ENCODE peak calls at places on chromosomes 1 and 21, in five cellular contexts. C is astrocyte of the spinal cord, R is tibial artery, D is AG10803, E is spleen. B is an unnamed sample.

GRCh38 chr1:53639251-53639721 is 99.7 kb downstream of the GLIS1 start:
- DNase-seq in C (peak), R (peak), D (peak), E (peak), B (peak)

GRCh38 chr1:178371236-178371635 is 125.5 kb downstream of the CLEC20A start:
- DNase-seq in C (peak), R (peak), D (peak), E (no peak), B (peak)

GRCh38 chr1:171664976-171665375 is 12.5 kb upstream of the MYOC start:
- DNase-seq in C (no peak), R (no peak), D (peak), E (no peak), B (peak)

GRCh38 chr1:155037043-155037442 is 3.4 kb downstream of the DCST1 start:
- DNase-seq in C (no peak), R (no peak), D (no peak), E (no peak), B (no peak)

GRCh38 chr1:88877382-88877825 is 14.0 kb downstream of the GTF2B start:
- DNase-seq in C (peak), R (no peak), D (peak), E (no peak), B (peak)

GRCh38 chr1:27496604-27497155 is 6.7 kb upstream of the WASF2 start:
- DNase-seq in C (no peak), R (no peak), D (peak), E (no peak), B (peak)

GRCh38 chr1:161747789-161748188 is 1.8 kb upstream of the DUSP12 start:
- DNase-seq in C (no peak), R (no peak), D (no peak), E (no peak), B (no peak)

GRCh38 chr1:171645553-171646336 is 6.7 kb downstream of the MYOC start:
- DNase-seq in C (peak), R (peak), D (peak), E (no peak), B (peak)

GRCh38 chr1:206094024-206094423 is 23.2 kb downstream of the AVPR1B start:
- DNase-seq in C (no peak), R (no peak), D (no peak), E (no peak), B (no peak)

GRCh38 chr1:101137144-101138126 is 99.4 kb upstream of the S1PR1 start:
- DNase-seq in C (peak), R (no peak), D (peak), E (no peak), B (peak)

GRCh38 chr1:154863702-154864174 is 6.3 kb downstream of the KCNN3 start:
- DNase-seq in C (peak), R (no peak), D (peak), E (no peak), B (no peak)

DNA sequence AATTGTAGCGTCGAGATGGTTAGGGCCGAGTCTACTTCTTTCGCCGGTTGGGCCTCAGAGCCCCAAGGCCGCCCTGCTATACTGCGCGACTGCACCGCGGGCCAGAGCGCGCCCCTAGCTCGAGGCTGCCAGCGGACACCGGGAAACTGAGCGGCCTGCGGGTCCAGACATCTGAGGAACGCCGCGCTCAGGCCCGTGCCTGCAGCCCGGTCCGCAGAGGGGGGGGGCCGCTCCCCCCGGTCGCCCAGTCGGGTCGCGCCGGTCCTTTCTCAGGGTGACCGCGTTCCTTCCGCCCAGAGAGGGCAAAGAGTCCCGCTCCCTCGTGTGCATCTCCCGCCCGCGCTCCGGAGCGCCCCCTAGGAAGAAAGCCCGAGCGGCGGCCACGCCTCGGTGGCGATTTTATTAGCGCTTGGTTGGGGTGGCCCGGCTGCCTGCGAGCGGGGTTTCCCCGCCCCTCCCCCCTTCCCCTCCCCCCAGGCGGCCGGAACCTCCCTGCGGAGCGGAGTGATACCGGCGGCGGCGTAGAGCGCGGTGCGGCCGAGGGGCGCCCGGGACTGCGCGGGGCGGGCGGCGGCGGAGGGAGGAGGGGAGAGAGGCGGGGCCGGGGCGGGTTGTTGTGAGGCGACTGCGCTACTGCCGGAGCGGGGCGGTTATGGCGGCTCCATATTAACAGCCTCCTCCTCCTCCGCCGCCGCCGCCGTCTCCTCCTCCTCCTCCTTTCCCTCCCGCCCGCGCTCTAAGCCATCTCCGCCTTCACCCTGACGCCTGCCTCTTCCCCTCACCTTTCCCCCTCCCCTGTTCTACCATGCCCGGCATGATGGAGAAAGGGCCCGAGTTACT is at the start of gene RCOR3:
- DNase-seq in C (peak), R (peak), D (peak), E (peak), B (peak)
- TF ChIP-seq CTCF in C (peak), R (peak), D (peak), E (peak), B (peak)

DNA sequence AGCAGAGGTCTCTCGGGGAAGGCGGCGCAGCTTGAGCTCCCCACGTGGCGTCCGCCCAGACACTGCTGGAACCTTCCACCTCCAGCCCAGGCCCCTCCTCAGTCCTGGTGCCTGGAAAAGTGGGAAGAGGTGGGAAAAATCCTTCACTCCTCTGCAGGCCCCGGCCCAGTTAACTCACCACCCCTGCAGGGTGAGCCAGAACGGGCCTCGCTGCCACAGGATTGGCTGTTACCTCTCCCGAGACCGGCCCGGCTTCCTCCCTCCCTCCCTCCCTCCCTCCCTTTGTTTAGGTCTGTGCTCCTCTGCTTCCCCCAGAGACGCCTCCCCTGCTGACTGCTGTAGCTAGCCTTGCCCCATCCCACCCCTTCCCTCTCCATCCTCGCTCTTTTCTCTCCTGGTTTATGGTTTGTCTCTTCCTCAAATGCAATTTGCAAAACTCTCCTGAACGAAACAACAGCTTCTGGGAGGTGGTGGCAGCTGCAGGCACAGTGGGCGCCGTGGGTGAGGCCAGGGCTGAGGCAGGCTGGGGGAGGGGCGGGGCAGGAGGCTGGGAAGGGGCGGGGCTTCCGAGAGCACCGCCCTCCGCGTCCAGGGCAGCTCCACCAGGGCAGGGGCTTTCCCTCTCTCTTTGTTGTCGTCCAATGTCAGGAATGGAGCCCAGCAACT is 6.5 kb downstream of the CAPN9 start:
- DNase-seq in C (peak), R (no peak), D (no peak), E (peak), B (no peak)
- H3K4me3 ChIP-seq in C (no peak), R (peak), D (no peak), E (no peak), B (no peak)

DNA sequence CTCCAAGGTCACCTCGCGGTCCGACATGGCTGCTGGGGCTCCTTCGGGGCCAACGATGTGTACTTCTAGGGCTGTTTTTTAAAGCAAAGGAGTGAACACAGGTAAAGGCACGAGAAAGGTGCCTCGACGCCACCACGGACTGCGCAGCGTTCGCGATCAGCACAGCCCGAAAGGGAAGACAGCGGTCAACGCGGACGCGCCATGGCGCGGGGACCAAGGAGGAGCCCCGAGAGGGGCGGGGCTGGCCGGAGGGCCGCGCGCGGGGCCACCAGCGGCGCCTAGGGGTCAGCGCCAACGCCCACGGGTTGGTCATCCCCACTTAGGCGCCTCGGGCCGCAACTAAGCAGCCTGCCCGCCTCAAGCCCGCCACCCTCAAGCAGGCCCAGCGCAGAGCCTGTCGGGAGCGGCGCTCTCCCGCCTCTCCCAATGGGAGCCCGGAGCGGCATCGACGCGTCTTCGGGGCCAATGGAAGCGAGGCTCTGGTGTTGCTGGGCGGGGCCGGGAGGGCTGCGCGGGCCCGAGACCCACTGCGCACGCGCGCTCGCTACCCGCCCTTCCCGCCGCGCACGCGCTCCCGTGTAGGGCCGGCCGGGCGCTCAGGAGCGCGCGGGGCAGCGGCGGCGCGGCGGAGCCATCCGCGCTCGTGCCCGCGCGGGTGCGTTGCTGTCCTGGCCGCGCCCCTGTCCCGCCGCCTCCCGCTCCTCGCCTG is at the start of gene DIP2A:
- DNase-seq in C (peak), R (peak), D (peak), E (peak), B (peak)
- TF ChIP-seq CTCF in C (no peak), R (no peak), D (no peak), E (peak), B (no peak)

DNA sequence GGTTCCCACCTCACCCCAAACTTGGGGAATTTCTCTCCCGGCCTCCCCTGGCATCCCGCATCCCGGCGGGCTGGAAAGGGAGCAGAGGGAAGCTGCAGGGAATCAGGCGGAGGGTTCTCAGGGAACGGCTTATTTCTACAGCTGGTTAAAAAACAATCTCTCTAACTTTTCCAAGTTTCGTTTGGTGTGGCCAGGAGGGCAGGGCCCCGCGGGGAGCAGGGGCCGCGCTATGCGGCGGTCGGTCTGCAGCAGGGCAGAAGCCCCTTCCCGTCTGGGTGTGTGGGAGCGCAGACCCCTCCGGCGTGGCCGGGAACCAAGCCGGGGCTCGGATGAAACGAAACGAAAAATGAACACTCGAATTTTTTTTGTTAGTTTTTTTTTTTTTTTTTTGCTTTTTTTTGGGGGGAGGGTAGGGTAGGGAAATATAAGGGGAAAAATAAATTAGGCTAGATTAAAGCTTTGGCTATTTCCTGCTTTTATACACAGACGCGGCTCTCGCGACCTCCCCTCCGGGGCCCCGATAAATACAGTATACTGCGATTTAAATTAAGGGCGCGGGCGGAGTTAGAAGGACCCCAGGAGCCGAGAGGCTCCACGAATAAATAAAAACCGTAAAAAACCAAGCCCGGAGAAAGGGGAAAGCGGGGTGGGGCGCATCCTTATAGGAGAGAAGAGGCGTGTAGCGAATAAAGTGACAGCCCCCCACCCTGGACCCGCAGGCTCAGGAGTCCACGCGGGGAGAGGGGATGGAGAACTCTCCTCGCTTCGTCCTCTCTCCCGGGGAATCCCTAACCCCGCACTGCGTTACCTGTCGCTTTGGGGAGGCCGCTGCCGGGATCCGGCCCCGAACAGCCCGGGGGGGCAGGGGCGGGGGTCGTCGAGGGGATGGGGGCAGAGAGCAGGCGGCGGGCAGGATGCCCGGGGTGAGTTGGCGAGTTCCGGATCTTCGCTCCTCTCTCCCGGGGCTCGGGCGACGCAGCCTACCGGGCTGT is 2.1 kb downstream of the POU3F1 start:
- DNase-seq in C (no peak), R (no peak), D (no peak), E (no peak), B (no peak)
- H3K4me3 ChIP-seq in C (peak), R (no peak), D (peak), E (peak), B (no peak)